ENCODE peak calls at places on chromosomes 11 and 22, in ten cellular contexts. N, Q, M, V, P, D, Y, L, I and W are unnamed samples.

GRCh38 chr11:10317281-10317755 is 12.4 kb downstream of the ADM start:
- DNase-seq in N (no peak), Q (no peak), M (no peak), V (no peak), P (no peak), D (no peak), Y (no peak), L (no peak), I (no peak), W (no peak)

GRCh38 chr11:134579709-134580634 is 167.9 kb upstream of the B3GAT1 start:
- DNase-seq in N (no peak), Q (no peak), M (no peak), V (peak; percentile 34), P (peak; percentile 16), D (no peak), Y (no peak), L (no peak), I (no peak), W (no peak)

GRCh38 chr11:102794382-102794781 is 3.6 kb downstream of the MMP1 start:
- DNase-seq in N (peak; percentile 95), Q (peak; percentile 57), M (no peak), V (peak; percentile 55), P (no peak), D (no peak), Y (no peak), L (peak; percentile 12), I (peak; percentile 43), W (no peak)

GRCh38 chr11:9205596-9205995 is 59.6 kb downstream of the DENND5A start:
- DNase-seq in N (no peak), Q (no peak), M (no peak), V (peak; percentile 29), P (no peak), D (no peak), Y (no peak), L (no peak), I (no peak), W (no peak)

GRCh38 chr22:24550028-24550901 is 4.7 kb downstream of the GUCD1 start:
- DNase-seq in N (no peak), Q (peak; percentile 15), M (no peak), V (peak; percentile 82), P (no peak), D (no peak), Y (no peak), L (peak; percentile 21), I (no peak), W (no peak)

GRCh38 chr11:64122411-64123101 is 43.4 kb downstream of the MACROD1 start:
- DNase-seq in N (no peak), Q (no peak), M (no peak), V (no peak), P (peak; percentile 68), D (no peak), Y (no peak), L (no peak), I (peak; percentile 81), W (no peak)

GRCh38 chr11:92417326-92417725 is 192.7 kb downstream of the FAT3 start:
- DNase-seq in N (no peak), Q (no peak), M (no peak), V (no peak), P (no peak), D (no peak), Y (no peak), L (no peak), I (no peak), W (no peak)

GRCh38 chr11:72844356-72844755 is 30.1 kb downstream of the ATG16L2 start:
- DNase-seq in N (no peak), Q (no peak), M (no peak), V (no peak), P (no peak), D (no peak), Y (no peak), L (no peak), I (no peak), W (no peak)

GRCh38 chr11:83284501-83285051 is 1.6 kb downstream of the CCDC90B start:
- DNase-seq in N (no peak), Q (no peak), M (no peak), V (no peak), P (no peak), D (no peak), Y (no peak), L (peak; percentile 6), I (peak; percentile 48), W (no peak)

GRCh38 chr22:38107692-38108515 is 2.6 kb downstream of the BAIAP2L2 start:
- DNase-seq in N (no peak), Q (no peak), M (no peak), V (no peak), P (no peak), D (peak; percentile 56), Y (no peak), L (no peak), I (no peak), W (no peak)

GRCh38 chr11:68429661-68430060 is 30.9 kb upstream of the PPP6R3 start:
- DNase-seq in N (no peak), Q (no peak), M (no peak), V (no peak), P (no peak), D (no peak), Y (no peak), L (no peak), I (no peak), W (no peak)

GRCh38 chr11:107250017-107250416 is 207.6 kb downstream of the CWF19L2 start:
- DNase-seq in N (no peak), Q (no peak), M (no peak), V (no peak), P (peak; percentile 5), D (no peak), Y (no peak), L (no peak), I (no peak), W (no peak)

GRCh38 chr22:28949788-28950187 is 66.4 kb downstream of the ZNRF3 start:
- DNase-seq in N (no peak), Q (peak; percentile 68), M (no peak), V (no peak), P (no peak), D (no peak), Y (no peak), L (no peak), I (no peak), W (no peak)

GRCh38 chr11:126607374-126607773 is 251.9 kb downstream of the ST3GAL4 start:
- DNase-seq in N (peak; percentile 59), Q (peak; percentile 61), M (peak; percentile 3), V (peak; percentile 65), P (peak; percentile 23), D (no peak), Y (peak; percentile 47), L (peak; percentile 84), I (peak; percentile 93), W (peak; percentile 25)

GRCh38 chr22:20552450-20552894 is 45.1 kb downstream of the MED15 start:
- DNase-seq in N (no peak), Q (peak; percentile 68), M (no peak), V (peak; percentile 60), P (no peak), D (no peak), Y (peak; percentile 40), L (peak; percentile 61), I (no peak), W (no peak)

GRCh38 chr22:43546186-43546585 is 134.4 kb downstream of the MPPED1 start:
- DNase-seq in N (no peak), Q (no peak), M (no peak), V (no peak), P (no peak), D (no peak), Y (no peak), L (no peak), I (no peak), W (no peak)

GRCh38 chr22:50517495-50518260 is 7.7 kb downstream of the SCO2 start:
- DNase-seq in N (no peak), Q (no peak), M (no peak), V (no peak), P (no peak), D (no peak), Y (no peak), L (no peak), I (no peak), W (no peak)

GRCh38 chr11:35764414-35764813 is 101.8 kb downstream of the TRIM44 start:
- DNase-seq in N (no peak), Q (no peak), M (no peak), V (peak; percentile 42), P (no peak), D (no peak), Y (no peak), L (no peak), I (no peak), W (no peak)

GRCh38 chr11:117715801-117716200 is 81.2 kb downstream of the DSCAML1 start:
- DNase-seq in N (no peak), Q (no peak), M (no peak), V (no peak), P (no peak), D (no peak), Y (no peak), L (no peak), I (peak; percentile 68), W (no peak)

GRCh38 chr11:133163463-133164419 is 368.6 kb downstream of the OPCML start:
- DNase-seq in N (peak; percentile 67), Q (peak; percentile 2), M (peak; percentile 34), V (peak; percentile 54), P (no peak), D (peak; percentile 9), Y (no peak), L (peak; percentile 21), I (peak; percentile 97), W (peak; percentile 20)

GRCh38 chr22:45429424-45429823 is 15.9 kb downstream of the RIBC2 start:
- DNase-seq in N (no peak), Q (no peak), M (no peak), V (no peak), P (no peak), D (no peak), Y (no peak), L (no peak), I (no peak), W (no peak)

GRCh38 chr11:27701262-27702105 is 1.2 kb upstream of the BDNF start:
- DNase-seq in N (peak; percentile 75), Q (peak; percentile 76), M (no peak), V (peak; percentile 55), P (peak; percentile 23), D (no peak), Y (no peak), L (peak; percentile 54), I (peak; percentile 49), W (no peak)

GRCh38 chr11:57566564-57567209 is 785 bp downstream of the UBE2L6 start:
- DNase-seq in N (no peak), Q (peak; percentile 5), M (peak; percentile 43), V (no peak), P (no peak), D (no peak), Y (no peak), L (no peak), I (no peak), W (no peak)

GRCh38 chr11:673866-674265 is 21.2 kb downstream of the DEAF1 start:
- DNase-seq in N (no peak), Q (no peak), M (no peak), V (no peak), P (no peak), D (no peak), Y (no peak), L (no peak), I (no peak), W (no peak)

GRCh38 chr11:92245700-92246270 is 21.2 kb downstream of the FAT3 start:
- DNase-seq in N (no peak), Q (no peak), M (no peak), V (no peak), P (no peak), D (no peak), Y (no peak), L (no peak), I (no peak), W (no peak)

GRCh38 chr22:40385041-40385782 is 14.8 kb downstream of the SGSM3 start:
- DNase-seq in N (peak; percentile 66), Q (no peak), M (peak; percentile 74), V (peak; percentile 45), P (no peak), D (no peak), Y (no peak), L (no peak), I (no peak), W (no peak)

GRCh38 chr11:46050652-46051051 is 70.6 kb downstream of the PHF21A start:
- DNase-seq in N (no peak), Q (peak; percentile 10), M (no peak), V (no peak), P (peak; percentile 12), D (no peak), Y (no peak), L (no peak), I (no peak), W (no peak)

GRCh38 chr22:37212174-37212906 is at the start of gene SSTR3:
- DNase-seq in N (no peak), Q (no peak), M (no peak), V (no peak), P (peak; percentile 86), D (no peak), Y (no peak), L (no peak), I (peak; percentile 12), W (no peak)